ENCODE peak calls at places on chromosome 1, in nine cellular contexts. J, P, R, Z, N, S, U, L and Q are unnamed samples.

GRCh38 chr1:211738096-211738708 is 62.8 kb upstream of the NEK2 start:
- DNase-seq in J (no peak), P (no peak), R (no peak), Z (no peak), N (no peak), S (no peak), U (no peak), L (no peak), Q (no peak)

GRCh38 chr1:11676386-11677103 is 4.4 kb downstream of the MAD2L2 start:
- DNase-seq in J (no peak), P (no peak), R (no peak), Z (no peak), N (no peak), S (no peak), U (no peak), L (no peak), Q (no peak)

GRCh38 chr1:157994081-157994581 is 686 bp downstream of the KIRREL1 start:
- DNase-seq in J (peak; percentile 25), P (peak; percentile 25), R (no peak), Z (no peak), N (no peak), S (no peak), U (no peak), L (no peak), Q (no peak)

GRCh38 chr1:59678809-59679228 is 135.9 kb upstream of the HOOK1 start:
- DNase-seq in J (no peak), P (peak; percentile 93), R (peak; percentile 77), Z (no peak), N (peak; percentile 64), S (no peak), U (peak; percentile 96), L (no peak), Q (no peak)

GRCh38 chr1:209406111-209406654 is 177.3 kb upstream of the CAMK1G start:
- DNase-seq in J (no peak), P (no peak), R (no peak), Z (no peak), N (no peak), S (no peak), U (no peak), L (no peak), Q (no peak)

GRCh38 chr1:246492611-246493245 is 14.4 kb downstream of the SMYD3 start:
- DNase-seq in J (no peak), P (peak; percentile 78), R (peak; percentile 81), Z (no peak), N (peak; percentile 76), S (no peak), U (peak; percentile 84), L (peak; percentile 62), Q (peak; percentile 56)

GRCh38 chr1:94887603-94888171 is 39.2 kb downstream of the CNN3 start:
- DNase-seq in J (no peak), P (no peak), R (no peak), Z (no peak), N (no peak), S (no peak), U (no peak), L (no peak), Q (no peak)

GRCh38 chr1:214660900-214661299 is 57.9 kb downstream of the CENPF start:
- DNase-seq in J (no peak), P (peak; percentile 33), R (no peak), Z (no peak), N (no peak), S (no peak), U (peak; percentile 81), L (peak; percentile 17), Q (no peak)